ENCODE peak calls at places on chromosomes 6 and 20, in ten cellular contexts. A is T1000; S is NCI-H446 treated with DMSO at 0.1 percent for 48 hours; E is activated CD4-positive, CD25-positive, alpha-beta regulatory T cell; L is AG10803; N is activated effector memory CD4-positive, alpha-beta T cell treated with anti-CD3 and anti-CD28 coated beads, Interleukin-2, amount 50 U/mL, for 16 hours; X is SK-N-SH; C is stimulated activated effector memory CD8-positive, alpha-beta T cell treated with anti-CD3 and anti-CD28 coated beads, Interleukin-12 subunit alpha, Interleukin-12 subunit beta, amount 100 ng/mL, for 72 hours; U is kidney glomerular epithelial cell; H is fibroblast of mammary gland. Q is an unnamed sample.

GRCh38 chr6:56637640-56638039 is 5.0 kb downstream of the DST start:
- DNase-seq in H (peak), E (no peak), A (no peak), S (peak), X (peak), N (no peak), U (peak), L (peak), C (no peak), Q (peak)

GRCh38 chr6:151885234-151885633 is 77.8 kb downstream of the ESR1 start:
- DNase-seq in N (no peak), C (no peak), A (no peak), L (no peak), S (no peak), U (no peak), X (no peak), H (no peak), E (no peak), Q (no peak)

GRCh38 chr20:37263686-37264085 is 2.1 kb upstream of the GHRH start:
- DNase-seq in C (no peak), E (no peak), S (no peak), A (no peak), N (no peak), X (no peak), H (no peak), U (no peak), L (no peak), Q (no peak)

GRCh38 chr6:144435602-144436426 is 150.7 kb downstream of the UTRN start:
- DNase-seq in C (no peak), X (no peak), S (no peak), E (no peak), A (no peak), H (no peak), U (no peak), N (no peak), L (no peak), Q (no peak)

GRCh38 chr6:27562027-27562410 is 89.1 kb upstream of the ZNF184 start:
- DNase-seq in L (no peak), U (no peak), A (no peak), S (no peak), E (no peak), C (no peak), H (peak), X (no peak), N (no peak), Q (no peak)

GRCh38 chr6:163415176-163415619 is 680 bp downstream of the QKI start:
- DNase-seq in C (peak), A (no peak), S (no peak), E (no peak), L (no peak), X (peak), U (no peak), H (no peak), N (no peak), Q (no peak)

GRCh38 chr20:41138527-41139226 is 1.3 kb downstream of the PLCG1 start:
- DNase-seq in E (no peak), N (peak), L (peak), U (no peak), H (no peak), C (no peak), S (no peak), X (peak), A (no peak), Q (no peak)

GRCh38 chr6:109073344-109074235 is 21.1 kb downstream of the SESN1 start:
- DNase-seq in E (no peak), X (peak), U (peak), L (peak), A (no peak), H (peak), N (no peak), S (peak), C (peak), Q (peak)

GRCh38 chr6:99614430-99615161 is 8.0 kb downstream of the PRDM13 start:
- DNase-seq in X (peak), L (no peak), N (peak), C (no peak), E (no peak), S (peak), U (no peak), A (no peak), H (no peak), Q (no peak)

GRCh38 chr20:64152906-64153305 is 11.3 kb upstream of the MYT1 start:
- DNase-seq in E (no peak), X (no peak), C (no peak), L (no peak), A (no peak), U (no peak), S (no peak), N (no peak), H (no peak), Q (no peak)

Q was measured in fibroblast of lung.